ENCODE peak calls at places on chromosomes 6 and 20, in eight cellular contexts. D is heart right ventricle; J is tibial artery; H is CD8-positive, alpha-beta T cell; P is choroid plexus epithelial cell; R is right lobe of liver; W is HFF-Myc; V is lung. Z is an unnamed sample.

GRCh38 chr6:159819932-159820640 is 20.0 kb downstream of the PNLDC1 start:
- DNase-seq in P (peak), W (no peak), J (no peak), H (peak), R (no peak), D (no peak), V (no peak), Z (no peak)

GRCh38 chr6:44452725-44453124 is 65.2 kb downstream of the CDC5L start:
- DNase-seq in P (peak), V (no peak), H (no peak), R (no peak), J (no peak), W (no peak), D (no peak), Z (peak)

GRCh38 chr20:62583424-62583920 is 58.8 kb upstream of the SLCO4A1 start:
- DNase-seq in D (no peak), W (no peak), H (no peak), J (no peak), V (no peak), R (no peak), P (no peak), Z (no peak)

GRCh38 chr6:48472535-48472934 is 361.5 kb upstream of the PTCHD4 start:
- DNase-seq in J (no peak), R (no peak), W (no peak), H (no peak), P (peak), D (no peak), V (no peak), Z (peak)

GRCh38 chr6:127904160-127904559 is 3.3 kb upstream of the THEMIS start:
- DNase-seq in H (no peak), R (no peak), W (no peak), V (no peak), J (no peak), P (peak), D (no peak), Z (no peak)

GRCh38 chr6:127031511-127031910 is 87.0 kb upstream of the RSPO3 start:
- DNase-seq in H (no peak), P (peak), J (no peak), V (no peak), D (no peak), R (no peak), W (peak), Z (no peak)

GRCh38 chr6:144415014-144415413 is 129.9 kb downstream of the UTRN start:
- DNase-seq in P (peak), J (no peak), D (no peak), R (no peak), H (no peak), W (no peak), V (no peak), Z (peak)

GRCh38 chr6:15274696-15275387 is 29.0 kb downstream of the JARID2 start:
- DNase-seq in D (no peak), V (no peak), W (no peak), R (no peak), H (no peak), P (peak), J (no peak), Z (peak)

GRCh38 chr20:13009682-13010406 is 1.1 kb downstream of the SPTLC3 start:
- DNase-seq in J (peak), P (peak), V (peak), R (no peak), D (no peak), H (no peak), W (peak), Z (peak)

GRCh38 chr20:36548006-36548315 is 6.6 kb downstream of the MYL9 start:
- DNase-seq in W (no peak), R (no peak), J (no peak), D (no peak), P (peak), H (no peak), V (no peak), Z (no peak)

GRCh38 chr6:119351005-119351394 is 1.4 kb upstream of the MAN1A1 start:
- DNase-seq in D (no peak), H (no peak), J (no peak), P (peak), V (no peak), W (no peak), R (no peak), Z (peak)
- TF ChIP-seq CTCF in D (peak), H (peak), J (peak), P (peak), V (peak), W (peak), R (peak), Z (peak)

GRCh38 chr6:117485433-117485832 is 3.0 kb downstream of the DCBLD1 start:
- DNase-seq in J (no peak), W (no peak), P (no peak), H (no peak), V (no peak), R (no peak), D (no peak), Z (no peak)
- H3K4me3 ChIP-seq in J (no peak), W (peak), P (no peak), H (no peak), V (no peak), R (no peak), D (peak), Z (no peak)

GRCh38 chr20:31678389-31679356 is 41.0 kb downstream of the COX4I2 start:
- DNase-seq in H (no peak), V (no peak), R (no peak), W (no peak), J (no peak), P (peak), D (no peak), Z (no peak)
- TF ChIP-seq CTCF in H (no peak), V (no peak), R (no peak), W (no peak), J (no peak), P (no peak), D (no peak), Z (no peak)

GRCh38 chr20:45098096-45098773 is 2.7 kb downstream of the KCNS1 start:
- DNase-seq in H (no peak), J (no peak), W (no peak), D (peak), P (peak), V (no peak), R (peak), Z (peak)
- H3K4me3 ChIP-seq in H (peak), J (peak), W (no peak), D (peak), P (peak), V (no peak), R (peak), Z (peak)

GRCh38 chr20:57617079-57617795 is 3.0 kb downstream of the ZBP1 start:
- DNase-seq in J (no peak), D (no peak), W (no peak), H (no peak), V (no peak), P (no peak), R (no peak), Z (no peak)
- TF ChIP-seq CTCF in J (no peak), D (no peak), W (no peak), H (no peak), V (no peak), P (no peak), R (no peak), Z (no peak)

GRCh38 chr6:42315991-42316378 is 98.3 kb upstream of the MRPS10 start:
- DNase-seq in H (no peak), P (peak), J (no peak), V (no peak), R (no peak), W (peak), D (no peak), Z (peak)
- H3K4me3 ChIP-seq in H (no peak), P (no peak), J (no peak), V (no peak), R (no peak), W (no peak), D (no peak), Z (no peak)

GRCh38 chr6:97068211-97068610 is 143.7 kb downstream of the KLHL32 start:
- DNase-seq in V (no peak), D (no peak), H (no peak), W (no peak), P (peak), R (no peak), J (no peak), Z (peak)
- TF ChIP-seq CTCF in V (no peak), D (peak), H (peak), W (peak), P (peak), R (peak), J (peak), Z (peak)

GRCh38 chr6:111221804-111222203 is 134.5 kb downstream of the SLC16A10 start:
- DNase-seq in D (no peak), R (no peak), W (no peak), H (no peak), V (no peak), J (no peak), P (no peak), Z (no peak)

GRCh38 chr6:111222341-111222740 is 135.0 kb downstream of the SLC16A10 start:
- DNase-seq in D (no peak), P (no peak), J (no peak), V (no peak), H (no peak), R (no peak), W (no peak), Z (no peak)

GRCh38 chr6:111220383-111221031 is 133.2 kb downstream of the SLC16A10 start:
- DNase-seq in R (no peak), W (no peak), V (no peak), J (no peak), P (no peak), H (no peak), D (no peak), Z (no peak)

GRCh38 chr6:111215134-111215533 is 127.8 kb downstream of the SLC16A10 start:
- DNase-seq in H (no peak), W (no peak), R (no peak), V (no peak), J (no peak), D (no peak), P (peak), Z (no peak)

GRCh38 chr6:111219785-111220184 is 132.5 kb downstream of the SLC16A10 start:
- DNase-seq in R (no peak), W (no peak), P (no peak), J (no peak), D (no peak), H (no peak), V (no peak), Z (no peak)
- H3K4me3 ChIP-seq in R (no peak), W (no peak), P (no peak), J (no peak), D (no peak), H (no peak), V (no peak), Z (no peak)

GRCh38 chr20:16764560-16764959 is 16.4 kb downstream of the OTOR start:
- DNase-seq in W (no peak), V (no peak), D (no peak), P (no peak), H (no peak), R (no peak), J (no peak), Z (no peak)
- TF ChIP-seq CTCF in W (no peak), V (no peak), D (no peak), P (no peak), H (no peak), R (no peak), J (no peak), Z (no peak)

DNA sequence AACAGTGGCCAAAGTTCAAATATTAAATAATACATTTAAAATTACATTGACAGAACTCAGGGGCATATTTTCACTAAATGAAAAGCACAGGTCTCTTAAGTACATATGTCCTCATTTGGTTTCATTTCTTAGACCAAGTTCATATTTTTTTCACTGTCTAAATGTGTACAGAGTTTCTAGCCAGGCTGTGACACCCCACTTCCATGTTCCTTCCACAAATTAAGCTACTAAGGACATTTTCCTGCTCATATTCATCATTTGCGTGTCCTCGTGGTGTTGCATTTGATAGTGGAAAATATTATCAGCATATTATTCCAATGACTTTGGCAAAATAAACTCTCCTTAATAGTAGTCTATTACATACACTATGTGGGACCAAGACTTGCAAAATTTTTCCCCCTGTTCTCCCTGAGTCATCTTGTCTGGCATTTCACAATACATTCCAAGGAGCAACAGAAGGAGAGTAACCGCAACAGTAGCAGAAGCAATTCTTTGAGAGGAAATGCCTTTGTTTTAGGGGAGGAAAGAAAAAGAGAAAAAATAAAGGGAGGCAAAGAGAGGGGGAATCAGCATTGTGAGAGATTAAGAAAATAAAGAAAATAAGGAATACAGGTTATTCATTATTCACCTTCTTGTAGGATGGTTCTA is 599.2 kb downstream of the COL12A1 start:
- DNase-seq in J (no peak), H (no peak), P (peak), D (no peak), W (peak), R (no peak), V (no peak), Z (peak)
- H3K4me3 ChIP-seq in J (no peak), H (no peak), P (no peak), D (no peak), W (no peak), R (no peak), V (no peak), Z (peak)

Z was measured in cardiac fibroblast.